ENCODE peak calls at places on chromosome 6, in four cellular contexts. Z, I, Y and D are unnamed samples.

GRCh38 chr6:5457983-5458683 is 196.8 kb downstream of the FARS2 start:
- DNase-seq in Y (no peak), Z (peak), I (peak), D (no peak)

GRCh38 chr6:157134402-157135074 is 188.8 kb downstream of the TMEM242 start:
- DNase-seq in Y (no peak), I (no peak), Z (no peak), D (no peak)

GRCh38 chr6:42066156-42066555 is 15.8 kb downstream of the TAF8 start:
- DNase-seq in Y (no peak), I (no peak), Z (no peak), D (no peak)

GRCh38 chr6:32088487-32089049 is 20.6 kb downstream of the TNXB start:
- DNase-seq in I (no peak), Y (no peak), Z (no peak), D (no peak)

GRCh38 chr6:168581236-168581635 is 140.3 kb downstream of the SMOC2 start:
- DNase-seq in Z (peak), Y (no peak), I (no peak), D (no peak)

GRCh38 chr6:161033667-161034066 is 42.1 kb downstream of the MAP3K4 start:
- DNase-seq in I (peak), Y (no peak), Z (no peak), D (no peak)

GRCh38 chr6:51301969-51302368 is 483.3 kb downstream of the TFAP2B start:
- DNase-seq in Z (no peak), Y (no peak), I (no peak), D (no peak)

GRCh38 chr6:43491750-43492661 is 14.6 kb downstream of the TJAP1 start:
- DNase-seq in Z (no peak), I (peak), Y (peak), D (no peak)

GRCh38 chr6:158854214-158855101 is 35.3 kb upstream of the EZR start:
- DNase-seq in Y (no peak), I (peak), Z (no peak), D (peak)

GRCh38 chr6:16511048-16511660 is 250.1 kb downstream of the ATXN1 start:
- DNase-seq in Y (no peak), Z (no peak), I (peak), D (no peak)

GRCh38 chr6:63352587-63353281 is 33.0 kb upstream of the LGSN start:
- DNase-seq in I (peak), Y (peak), Z (no peak), D (no peak)

GRCh38 chr6:157614026-157614484 is 209.0 kb upstream of the SNX9 start:
- DNase-seq in Y (peak), Z (no peak), I (no peak), D (no peak)

GRCh38 chr6:43883698-43884659 is 114.0 kb downstream of the VEGFA start:
- DNase-seq in Z (no peak), I (no peak), Y (no peak), D (no peak)

GRCh38 chr6:6686176-6686575 is 97.7 kb downstream of the LY86 start:
- DNase-seq in Z (no peak), I (no peak), Y (no peak), D (no peak)